ENCODE peak calls at places on chromosomes 13 and 19, in five cellular contexts. Z is activated CD4-positive, alpha-beta T cell treated with anti-CD3 and anti-CD28 coated beads, Interleukin-2, amount 10 ng/mL, durations not matched to agents 7 days and 5 days; R is NCI-H1436; B is NCI-H446 treated with DMSO at 0.1 percent for 48 hours; X is CD8-positive, alpha-beta T cell. Y is an unnamed sample.

GRCh38 chr19:38831142-38831605 is 420 bp downstream of the ECH1 start:
- DNase-seq in Z (peak; percentile 26), R (no peak), B (no peak), X (no peak), Y (no peak)

GRCh38 chr19:33052352-33052972 is 12.2 kb downstream of the RHPN2 start:
- DNase-seq in Z (no peak), R (no peak), B (no peak), X (no peak), Y (no peak)

GRCh38 chr13:26558074-26558805 is 757 bp downstream of the WASF3 start:
- DNase-seq in Z (no peak), R (no peak), B (no peak), X (no peak), Y (no peak)

GRCh38 chr13:23450340-23451046 is 17.0 kb upstream of the SACS start:
- DNase-seq in Z (no peak), R (no peak), B (peak; percentile 34), X (no peak), Y (no peak)

GRCh38 chr19:18637644-18638630 is 1.1 kb downstream of the KLHL26 start:
- DNase-seq in Z (no peak), R (peak; percentile 39), B (no peak), X (no peak), Y (no peak)

GRCh38 chr19:40312533-40312932 is 27.4 kb upstream of the AKT2 start:
- DNase-seq in Z (no peak), R (no peak), B (no peak), X (no peak), Y (no peak)

GRCh38 chr13:33355470-33355869 is 69.9 kb upstream of the STARD13 start:
- DNase-seq in Z (no peak), R (no peak), B (no peak), X (no peak), Y (no peak)

GRCh38 chr13:40206241-40207109 is 460.0 kb downstream of the FOXO1 start:
- DNase-seq in Z (peak; percentile 45), R (no peak), B (peak; percentile 66), X (peak; percentile 57), Y (peak; percentile 34)

GRCh38 chr13:73585236-73585635 is 526.4 kb downstream of the KLF5 start:
- DNase-seq in Z (no peak), R (no peak), B (no peak), X (no peak), Y (no peak)

GRCh38 chr13:79541426-79542049 is 60.6 kb downstream of the NDFIP2 start:
- DNase-seq in Z (peak; percentile 57), R (peak; percentile 44), B (no peak), X (no peak), Y (peak; percentile 51)

GRCh38 chr19:7628589-7629311 is 595 bp downstream of the XAB2 start:
- DNase-seq in Z (no peak), R (no peak), B (no peak), X (no peak), Y (no peak)

GRCh38 chr19:54916822-54917221 is 10.9 kb downstream of the NCR1 start:
- DNase-seq in Z (no peak), R (no peak), B (no peak), X (no peak), Y (peak; percentile 84)

GRCh38 chr19:42010245-42011126 is 16.5 kb upstream of the ATP1A3 start:
- DNase-seq in Z (no peak), R (no peak), B (no peak), X (no peak), Y (no peak)

GRCh38 chr13:40109324-40109958 is 454.0 kb downstream of the COG6 start:
- DNase-seq in Z (no peak), R (no peak), B (no peak), X (no peak), Y (no peak)

GRCh38 chr13:20044086-20044485 is 85.6 kb downstream of the ZMYM2 start:
- DNase-seq in Z (no peak), R (no peak), B (no peak), X (no peak), Y (no peak)

GRCh38 chr13:36288794-36289391 is 8.7 kb downstream of the CCDC169 start:
- DNase-seq in Z (no peak), R (no peak), B (no peak), X (no peak), Y (no peak)

GRCh38 chr13:51623473-51623872 is 39.2 kb downstream of the WDFY2 start:
- DNase-seq in Z (no peak), R (no peak), B (no peak), X (no peak), Y (no peak)

GRCh38 chr19:16066611-16067104 is 9.6 kb upstream of the TPM4 start:
- DNase-seq in Z (peak; percentile 69), R (no peak), B (no peak), X (peak; percentile 55), Y (peak; percentile 46)

GRCh38 chr13:45826741-45827140 is 24.8 kb downstream of the SIAH3 start:
- DNase-seq in Z (no peak), R (no peak), B (no peak), X (no peak), Y (peak; percentile 21)

GRCh38 chr19:11092181-11092538 is 2.9 kb downstream of the LDLR start:
- DNase-seq in Z (peak; percentile 50), R (no peak), B (no peak), X (peak; percentile 57), Y (no peak)

GRCh38 chr19:51572908-51573307 is 1.8 kb downstream of the ZNF175 start:
- DNase-seq in Z (no peak), R (no peak), B (no peak), X (no peak), Y (no peak)

GRCh38 chr19:43474986-43475705 is 9.7 kb upstream of the LYPD3 start:
- DNase-seq in Z (peak; percentile 93), R (peak; percentile 86), B (peak; percentile 77), X (peak; percentile 97), Y (peak; percentile 95)

GRCh38 chr13:98802548-98802947 is 50.1 kb upstream of the SLC15A1 start:
- DNase-seq in Z (no peak), R (no peak), B (no peak), X (no peak), Y (no peak)

GRCh38 chr13:27037571-27037970 is 134.0 kb downstream of the USP12 start:
- DNase-seq in Z (no peak), R (no peak), B (no peak), X (no peak), Y (no peak)

GRCh38 chr19:44401787-44402115 is 343 bp upstream of the ZNF285 start:
- DNase-seq in Z (no peak), R (no peak), B (no peak), X (no peak), Y (no peak)

GRCh38 chr13:68713394-68713793 is 1394.2 kb upstream of the ATXN8OS start:
- DNase-seq in Z (no peak), R (no peak), B (no peak), X (no peak), Y (no peak)

GRCh38 chr19:531009-531752 is 379 bp upstream of the CDC34 start:
- DNase-seq in Z (peak; percentile 84), R (peak; percentile 83), B (peak; percentile 72), X (peak; percentile 84), Y (peak; percentile 93)

GRCh38 chr13:32548837-32549236 is 10.2 kb upstream of the N4BP2L2 start:
- DNase-seq in Z (no peak), R (no peak), B (no peak), X (no peak), Y (no peak)

GRCh38 chr13:73200432-73200831 is 141.6 kb downstream of the KLF5 start:
- DNase-seq in Z (no peak), R (no peak), B (no peak), X (no peak), Y (no peak)

GRCh38 chr19:50817941-50818858 is 5.4 kb downstream of the KLK1 start:
- DNase-seq in Z (peak; percentile 56), R (peak; percentile 40), B (no peak), X (no peak), Y (no peak)

GRCh38 chr13:99417151-99417820 is 84.0 kb upstream of the TM9SF2 start:
- DNase-seq in Z (no peak), R (no peak), B (no peak), X (peak; percentile 68), Y (no peak)

GRCh38 chr13:83935566-83935965 is 53.3 kb upstream of the SLITRK1 start:
- DNase-seq in Z (no peak), R (no peak), B (no peak), X (no peak), Y (no peak)

GRCh38 chr19:48194041-48194871 is 23.8 kb downstream of the ZSWIM9 start:
- DNase-seq in Z (peak; percentile 24), R (no peak), B (no peak), X (no peak), Y (no peak)

GRCh38 chr19:15262011-15262410 is 29.8 kb upstream of the EPHX3 start:
- DNase-seq in Z (no peak), R (no peak), B (no peak), X (no peak), Y (no peak)

GRCh38 chr19:13215572-13216380 is 65.6 kb downstream of the IER2 start:
- DNase-seq in Z (peak; percentile 45), R (no peak), B (no peak), X (peak; percentile 42), Y (no peak)

GRCh38 chr19:2015611-2015950 is at the start of gene BTBD2:
- DNase-seq in Z (peak; percentile 59), R (peak; percentile 74), B (peak; percentile 41), X (no peak), Y (peak; percentile 24)

GRCh38 chr19:38693380-38694223 is 46.2 kb downstream of the ACTN4 start:
- DNase-seq in Z (peak; percentile 41), R (no peak), B (no peak), X (peak; percentile 64), Y (peak; percentile 83)

GRCh38 chr19:46722421-46723022 is 5.6 kb upstream of the PRKD2 start:
- DNase-seq in Z (no peak), R (no peak), B (no peak), X (no peak), Y (no peak)

Y was measured in immature natural killer cell.